ENCODE peak calls at places on chromosomes 11 and 22, in five cellular contexts. H is stomach, R is PC-3, X is dermis microvascular lymphatic vessel endothelial cell, V is amniotic stem cell. B is an unnamed sample.

GRCh38 chr11:8225589-8226036 is 38.1 kb downstream of the LMO1 start:
- DNase-seq in H (peak), R (peak), X (peak), V (no peak), B (no peak)

GRCh38 chr11:125101596-125101995 is 9.8 kb downstream of the TMEM218 start:
- DNase-seq in H (no peak), R (no peak), X (no peak), V (no peak), B (no peak)

GRCh38 chr11:125155100-125155444 is 9.5 kb upstream of the PKNOX2 start:
- DNase-seq in H (no peak), R (no peak), X (no peak), V (no peak), B (no peak)

GRCh38 chr11:133386262-133386661 is 146.0 kb downstream of the OPCML start:
- DNase-seq in H (no peak), R (no peak), X (no peak), V (no peak), B (no peak)

GRCh38 chr22:42287174-42287890 is 16.9 kb upstream of the TCF20 start:
- DNase-seq in H (no peak), R (no peak), X (no peak), V (no peak), B (no peak)

GRCh38 chr11:63769044-63769718 is 606 bp upstream of the ZFTA start:
- DNase-seq in H (no peak), R (peak), X (no peak), V (no peak), B (no peak)

GRCh38 chr22:39232246-39232645 is 12.5 kb downstream of the PDGFB start:
- DNase-seq in H (no peak), R (no peak), X (no peak), V (no peak), B (no peak)

GRCh38 chr11:63472372-63472771 is 18.6 kb downstream of the PLAAT5 start:
- DNase-seq in H (no peak), R (no peak), X (no peak), V (no peak), B (no peak)

GRCh38 chr11:73236879-73237278 is 18.8 kb downstream of the P2RY2 start:
- DNase-seq in H (peak), R (peak), X (no peak), V (no peak), B (peak)

GRCh38 chr11:107011977-107012376 is 6.3 kb downstream of the GUCY1A2 start:
- DNase-seq in H (no peak), R (peak), X (no peak), V (no peak), B (no peak)

GRCh38 chr11:87769626-87770025 is 405.6 kb downstream of the RAB38 start:
- DNase-seq in H (no peak), R (no peak), X (no peak), V (no peak), B (no peak)

GRCh38 chr11:725624-726202 is 19.7 kb downstream of the EPS8L2 start:
- DNase-seq in H (no peak), R (no peak), X (no peak), V (no peak), B (no peak)

GRCh38 chr11:7964873-7965272 is 374 bp downstream of the NLRP10 start:
- DNase-seq in H (no peak), R (peak), X (no peak), V (no peak), B (no peak)